ENCODE peak calls at places on chromosomes 5 and 9, in four cellular contexts. One of them, this sample, is unnamed.

GRCh38 chr5:168879929-168880328 is 300.8 kb upstream of the PANK3 start:
- DNase-seq in adrenal gland: peak
- DNase-seq in psoas muscle: no peak
- DNase-seq in MCF 10A: peak
- DNase-seq in this sample: no peak

GRCh38 chr5:73280821-73281746 is 108.1 kb downstream of the TMEM174 start:
- DNase-seq in MCF 10A: peak
- DNase-seq in adrenal gland: peak
- DNase-seq in psoas muscle: no peak
- DNase-seq in this sample: no peak

GRCh38 chr5:108642170-108642906 is 105.4 kb upstream of the FER start:
- DNase-seq in adrenal gland: peak
- DNase-seq in MCF 10A: peak
- DNase-seq in psoas muscle: peak
- DNase-seq in this sample: peak

GRCh38 chr5:181028032-181028819 is 11.8 kb upstream of the BTNL9 start:
- DNase-seq in adrenal gland: no peak
- DNase-seq in psoas muscle: no peak
- DNase-seq in MCF 10A: no peak
- DNase-seq in this sample: no peak

GRCh38 chr5:58042933-58043606 is 416.8 kb downstream of the PLK2 start:
- DNase-seq in MCF 10A: no peak
- DNase-seq in adrenal gland: no peak
- DNase-seq in psoas muscle: no peak
- DNase-seq in this sample: no peak

GRCh38 chr9:127976498-127976897 is 4.3 kb downstream of the EEIG1 start:
- DNase-seq in MCF 10A: no peak
- DNase-seq in adrenal gland: no peak
- DNase-seq in psoas muscle: no peak
- DNase-seq in this sample: no peak

GRCh38 chr5:89342106-89342876 is 459.3 kb upstream of the MEF2C start:
- DNase-seq in psoas muscle: no peak
- DNase-seq in adrenal gland: no peak
- DNase-seq in MCF 10A: no peak
- DNase-seq in this sample: no peak

GRCh38 chr5:149635394-149635793 is 54.1 kb downstream of the ARHGEF37 start:
- DNase-seq in adrenal gland: no peak
- DNase-seq in psoas muscle: no peak
- DNase-seq in MCF 10A: peak
- DNase-seq in this sample: no peak

GRCh38 chr5:179115307-179115706 is 55.1 kb downstream of the ZNF354C start:
- DNase-seq in adrenal gland: no peak
- DNase-seq in psoas muscle: no peak
- DNase-seq in MCF 10A: no peak
- DNase-seq in this sample: no peak

GRCh38 chr9:121901616-121902015 is 191.5 kb downstream of the TTLL11 start:
- DNase-seq in MCF 10A: no peak
- DNase-seq in adrenal gland: no peak
- DNase-seq in psoas muscle: no peak
- DNase-seq in this sample: no peak

GRCh38 chr5:174750720-174751119 is 26.3 kb downstream of the MSX2 start:
- DNase-seq in MCF 10A: peak
- DNase-seq in psoas muscle: no peak
- DNase-seq in adrenal gland: no peak
- DNase-seq in this sample: no peak

GRCh38 chr5:9774472-9775079 is 144.4 kb upstream of the TAS2R1 start:
- DNase-seq in psoas muscle: no peak
- DNase-seq in MCF 10A: peak
- DNase-seq in adrenal gland: no peak
- DNase-seq in this sample: no peak

GRCh38 chr5:10286552-10287227 is 21.0 kb downstream of the CMBL start:
- DNase-seq in psoas muscle: peak
- DNase-seq in adrenal gland: no peak
- DNase-seq in MCF 10A: peak
- DNase-seq in this sample: no peak

GRCh38 chr9:125558453-125559084 is 148.4 kb downstream of the MAPKAP1 start:
- DNase-seq in adrenal gland: peak
- DNase-seq in MCF 10A: peak
- DNase-seq in psoas muscle: no peak
- DNase-seq in this sample: peak

GRCh38 chr5:122078116-122078865 is at the start of gene LOX:
- DNase-seq in MCF 10A: peak
- DNase-seq in adrenal gland: peak
- DNase-seq in psoas muscle: peak
- DNase-seq in this sample: no peak

GRCh38 chr5:44603496-44604272 is 205.1 kb upstream of the MRPS30 start:
- DNase-seq in adrenal gland: no peak
- DNase-seq in MCF 10A: peak
- DNase-seq in psoas muscle: no peak
- DNase-seq in this sample: no peak

GRCh38 chr5:7320641-7321170 is 75.2 kb upstream of the ADCY2 start:
- DNase-seq in psoas muscle: no peak
- DNase-seq in MCF 10A: no peak
- DNase-seq in adrenal gland: no peak
- DNase-seq in this sample: no peak

GRCh38 chr5:55601209-55601618 is 66.5 kb upstream of the PLPP1 start:
- DNase-seq in adrenal gland: peak
- DNase-seq in MCF 10A: peak
- DNase-seq in psoas muscle: peak
- DNase-seq in this sample: no peak

GRCh38 chr5:68770566-68770965 is 323.2 kb upstream of the SLC30A5 start:
- DNase-seq in adrenal gland: no peak
- DNase-seq in psoas muscle: no peak
- DNase-seq in MCF 10A: no peak
- DNase-seq in this sample: no peak

GRCh38 chr5:171596391-171596878 is 177.0 kb downstream of the FGF18 start:
- DNase-seq in MCF 10A: peak
- DNase-seq in psoas muscle: peak
- DNase-seq in adrenal gland: peak
- DNase-seq in this sample: no peak

GRCh38 chr9:111857555-111858211 is 38.9 kb upstream of the UGCG start:
- DNase-seq in MCF 10A: no peak
- DNase-seq in adrenal gland: no peak
- DNase-seq in psoas muscle: no peak
- DNase-seq in this sample: no peak

GRCh38 chr5:172048539-172049101 is 42.2 kb upstream of the FBXW11 start:
- DNase-seq in MCF 10A: no peak
- DNase-seq in psoas muscle: no peak
- DNase-seq in adrenal gland: no peak
- DNase-seq in this sample: no peak

GRCh38 chr9:121844562-121844961 is 193.1 kb downstream of the DAB2IP start:
- DNase-seq in MCF 10A: no peak
- DNase-seq in psoas muscle: no peak
- DNase-seq in adrenal gland: no peak
- DNase-seq in this sample: no peak

GRCh38 chr5:139904566-139905400 is 109.2 kb downstream of the PSD2 start:
- DNase-seq in adrenal gland: no peak
- DNase-seq in MCF 10A: no peak
- DNase-seq in psoas muscle: no peak
- DNase-seq in this sample: no peak

GRCh38 chr5:137310051-137310730 is 188.9 kb downstream of the SPOCK1 start:
- DNase-seq in MCF 10A: peak
- DNase-seq in adrenal gland: no peak
- DNase-seq in psoas muscle: no peak
- DNase-seq in this sample: no peak

GRCh38 chr9:4243877-4244812 is 55.7 kb downstream of the GLIS3 start:
- DNase-seq in adrenal gland: no peak
- DNase-seq in psoas muscle: no peak
- DNase-seq in MCF 10A: no peak
- DNase-seq in this sample: no peak

GRCh38 chr5:31935702-31936347 is 238.3 kb downstream of the GOLPH3 start:
- DNase-seq in MCF 10A: peak
- DNase-seq in adrenal gland: peak
- DNase-seq in psoas muscle: no peak
- DNase-seq in this sample: no peak

GRCh38 chr9:127660886-127661285 is 45.9 kb upstream of the CFAP157 start:
- DNase-seq in psoas muscle: no peak
- DNase-seq in adrenal gland: no peak
- DNase-seq in MCF 10A: no peak
- DNase-seq in this sample: no peak

GRCh38 chr9:18189876-18190670 is 283.9 kb upstream of the ADAMTSL1 start:
- DNase-seq in MCF 10A: peak
- DNase-seq in adrenal gland: no peak
- DNase-seq in psoas muscle: no peak
- DNase-seq in this sample: no peak

GRCh38 chr5:145178667-145179523 is 656.2 kb downstream of the PRELID2 start:
- DNase-seq in MCF 10A: peak
- DNase-seq in psoas muscle: no peak
- DNase-seq in adrenal gland: no peak
- DNase-seq in this sample: no peak

GRCh38 chr9:8651830-8652229 is 852.3 kb upstream of the DMAC1 start:
- DNase-seq in psoas muscle: no peak
- DNase-seq in MCF 10A: no peak
- DNase-seq in adrenal gland: no peak
- DNase-seq in this sample: no peak

GRCh38 chr5:57513785-57514184 is 31.2 kb upstream of the ACTBL2 start:
- DNase-seq in adrenal gland: no peak
- DNase-seq in psoas muscle: no peak
- DNase-seq in MCF 10A: no peak
- DNase-seq in this sample: no peak

GRCh38 chr5:86679949-86680348 is 62.2 kb downstream of the COX7C start:
- DNase-seq in MCF 10A: no peak
- DNase-seq in psoas muscle: no peak
- DNase-seq in adrenal gland: no peak
- DNase-seq in this sample: no peak

GRCh38 chr5:56516936-56517521 is 283.9 kb upstream of the ANKRD55 start:
- DNase-seq in MCF 10A: peak
- DNase-seq in psoas muscle: no peak
- DNase-seq in adrenal gland: peak
- DNase-seq in this sample: no peak

GRCh38 chr5:73215891-73216610 is 43.1 kb downstream of the TMEM174 start:
- DNase-seq in adrenal gland: peak
- DNase-seq in psoas muscle: peak
- DNase-seq in MCF 10A: peak
- DNase-seq in this sample: peak

GRCh38 chr5:19608434-19608833 is 379.6 kb downstream of the CDH18 start:
- DNase-seq in psoas muscle: no peak
- DNase-seq in adrenal gland: no peak
- DNase-seq in MCF 10A: peak
- DNase-seq in this sample: no peak
- TF ChIP-seq CTCF in psoas muscle: no peak
- TF ChIP-seq CTCF in adrenal gland: peak
- TF ChIP-seq CTCF in MCF 10A: peak
- TF ChIP-seq CTCF in this sample: no peak

GRCh38 chr9:129874261-129875101 is 39.2 kb downstream of the USP20 start:
- DNase-seq in psoas muscle: no peak
- DNase-seq in MCF 10A: no peak
- DNase-seq in adrenal gland: no peak
- DNase-seq in this sample: no peak

GRCh38 chr9:129876815-129877214 is 41.6 kb downstream of the USP20 start:
- DNase-seq in psoas muscle: no peak
- DNase-seq in adrenal gland: no peak
- DNase-seq in MCF 10A: no peak
- DNase-seq in this sample: peak

GRCh38 chr9:129875687-129876395 is 40.6 kb downstream of the USP20 start:
- DNase-seq in adrenal gland: no peak
- DNase-seq in MCF 10A: no peak
- DNase-seq in psoas muscle: no peak
- DNase-seq in this sample: no peak

GRCh38 chr9:129873563-129873962 is 38.3 kb downstream of the USP20 start:
- DNase-seq in MCF 10A: no peak
- DNase-seq in psoas muscle: no peak
- DNase-seq in adrenal gland: no peak
- DNase-seq in this sample: no peak

GRCh38 chr9:129875181-129875611 is 39.9 kb downstream of the USP20 start:
- DNase-seq in adrenal gland: no peak
- DNase-seq in MCF 10A: no peak
- DNase-seq in psoas muscle: no peak
- DNase-seq in this sample: no peak
- TF ChIP-seq CTCF in adrenal gland: no peak
- TF ChIP-seq CTCF in MCF 10A: peak
- TF ChIP-seq CTCF in psoas muscle: no peak
- TF ChIP-seq CTCF in this sample: no peak

DNA sequence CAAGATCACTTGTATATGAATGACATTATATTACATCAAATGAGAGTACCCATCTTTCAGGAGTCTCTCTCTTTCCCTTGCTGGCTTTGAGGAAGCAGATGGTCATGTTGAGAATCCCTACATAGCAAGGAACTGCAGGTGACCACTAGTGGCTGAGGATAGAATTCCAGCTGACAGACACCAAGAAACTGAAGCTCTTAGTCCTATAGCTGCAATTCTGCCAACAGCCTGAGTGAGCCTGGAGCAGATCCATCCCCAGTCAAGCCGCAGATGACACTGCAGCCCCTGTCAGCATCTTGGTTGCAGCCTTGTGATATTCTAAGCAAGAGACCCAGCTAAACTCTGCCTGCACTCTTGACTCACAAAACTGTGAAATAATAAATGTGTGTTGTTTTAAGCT is 531.5 kb downstream of the CSNK1G3 start:
- DNase-seq in adrenal gland: no peak
- DNase-seq in psoas muscle: no peak
- DNase-seq in MCF 10A: peak
- DNase-seq in this sample: no peak
- TF ChIP-seq CTCF in adrenal gland: no peak
- TF ChIP-seq CTCF in psoas muscle: no peak
- TF ChIP-seq CTCF in MCF 10A: peak
- TF ChIP-seq CTCF in this sample: no peak

GRCh38 chr9:118569151-118569550 is 800.1 kb downstream of the BRINP1 start:
- DNase-seq in psoas muscle: no peak
- DNase-seq in MCF 10A: no peak
- DNase-seq in adrenal gland: no peak
- DNase-seq in this sample: no peak

GRCh38 chr9:118570076-118570475 is 799.2 kb downstream of the BRINP1 start:
- DNase-seq in adrenal gland: no peak
- DNase-seq in psoas muscle: no peak
- DNase-seq in MCF 10A: no peak
- DNase-seq in this sample: no peak

GRCh38 chr9:118563677-118564076 is 805.6 kb downstream of the BRINP1 start:
- DNase-seq in MCF 10A: peak
- DNase-seq in psoas muscle: no peak
- DNase-seq in adrenal gland: no peak
- DNase-seq in this sample: no peak

GRCh38 chr9:118568704-118569103 is 800.5 kb downstream of the BRINP1 start:
- DNase-seq in adrenal gland: no peak
- DNase-seq in psoas muscle: no peak
- DNase-seq in MCF 10A: no peak
- DNase-seq in this sample: no peak

DNA sequence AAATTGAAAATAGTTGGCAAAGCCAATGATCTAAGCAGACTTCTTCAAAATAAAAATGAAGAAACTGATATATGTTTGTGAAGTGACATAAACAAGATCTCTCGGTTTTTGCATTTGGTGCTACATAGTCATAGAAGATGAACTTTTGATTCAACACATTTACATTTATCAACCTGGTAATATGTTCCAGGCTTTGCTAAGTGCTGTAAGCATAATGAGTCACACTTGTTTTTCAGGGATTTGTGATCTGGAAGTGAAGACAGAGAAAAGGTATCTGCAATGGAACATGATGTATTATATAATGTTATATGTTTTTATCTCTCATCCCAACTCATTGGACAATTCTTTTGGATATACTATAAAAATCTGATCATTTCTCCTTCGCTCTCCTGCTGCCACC is 801.4 kb downstream of the BRINP1 start:
- DNase-seq in adrenal gland: no peak
- DNase-seq in psoas muscle: no peak
- DNase-seq in MCF 10A: no peak
- DNase-seq in this sample: no peak
- TF ChIP-seq CTCF in adrenal gland: no peak
- TF ChIP-seq CTCF in psoas muscle: no peak
- TF ChIP-seq CTCF in MCF 10A: no peak
- TF ChIP-seq CTCF in this sample: no peak